ENCODE peak calls at places on chromosomes 6 and 20, in eight cellular contexts. N, A, U, J, M, P, G and Q are unnamed samples.
A peak's percentile ranks its signal among the peaks of the same experiment; 100 is the strongest.

GRCh38 chr6:4973415-4973814 is 30.4 kb downstream of the RPP40 start:
- DNase-seq in N (no peak), A (no peak), U (no peak), J (no peak), M (no peak), P (no peak), G (no peak), Q (no peak)

GRCh38 chr6:169240591-169241390 is 12.9 kb downstream of the THBS2 start:
- DNase-seq in N (no peak), A (no peak), U (no peak), J (peak; percentile 56), M (no peak), P (no peak), G (no peak), Q (peak; percentile 69)

GRCh38 chr6:110039996-110040383 is 61.9 kb downstream of the GPR6 start:
- DNase-seq in N (peak; percentile 43), A (no peak), U (no peak), J (peak; percentile 12), M (no peak), P (peak; percentile 14), G (no peak), Q (peak; percentile 24)

GRCh38 chr6:109441069-109441816 is 719 bp downstream of the SMPD2 start:
- DNase-seq in N (peak; percentile 52), A (no peak), U (peak; percentile 52), J (peak; percentile 55), M (peak; percentile 58), P (peak; percentile 45), G (no peak), Q (peak; percentile 31)

GRCh38 chr20:64138276-64138815 is 25.9 kb upstream of the MYT1 start:
- DNase-seq in N (no peak), A (no peak), U (no peak), J (no peak), M (no peak), P (no peak), G (no peak), Q (no peak)

GRCh38 chr6:27076116-27076515 is 171.4 kb upstream of the PRSS16 start:
- DNase-seq in N (no peak), A (no peak), U (no peak), J (no peak), M (no peak), P (no peak), G (no peak), Q (no peak)

GRCh38 chr20:35277531-35278395 is at the start of gene MMP24OS:
- DNase-seq in N (peak; percentile 86), A (peak; percentile 95), U (peak; percentile 93), J (peak; percentile 88), M (peak; percentile 93), P (peak; percentile 90), G (peak; percentile 66), Q (peak; percentile 81)

GRCh38 chr6:55729665-55730064 is 145.7 kb downstream of the BMP5 start:
- DNase-seq in N (no peak), A (no peak), U (no peak), J (no peak), M (no peak), P (no peak), G (no peak), Q (peak; percentile 27)

GRCh38 chr6:121780325-121781313 is 345.2 kb downstream of the GJA1 start:
- DNase-seq in N (no peak), A (peak; percentile 64), U (peak; percentile 79), J (peak; percentile 99), M (peak; percentile 22), P (no peak), G (peak; percentile 28), Q (peak; percentile 98)

GRCh38 chr6:89596484-89596883 is 42.1 kb downstream of the LYRM2 start:
- DNase-seq in N (no peak), A (no peak), U (no peak), J (no peak), M (no peak), P (no peak), G (no peak), Q (peak; percentile 3)

GRCh38 chr6:109349419-109349987 is 32.8 kb downstream of the CD164 start:
- DNase-seq in N (peak; percentile 70), A (no peak), U (peak; percentile 42), J (peak; percentile 67), M (peak; percentile 38), P (peak; percentile 94), G (no peak), Q (peak; percentile 85)

GRCh38 chr20:34522969-34523871 is 7.0 kb downstream of the DYNLRB1 start:
- DNase-seq in N (peak; percentile 71), A (no peak), U (peak; percentile 27), J (peak; percentile 50), M (no peak), P (peak; percentile 7), G (no peak), Q (peak; percentile 59)